ENCODE peak calls at places on chromosome 11, in four cellular contexts. I is upper lobe of right lung, G is neuronal stem cell, E is cardiac muscle cell. H is an unnamed sample.

GRCh38 chr11:67484847-67485311 is 2.1 kb downstream of the AIP start:
- DNase-seq in I (no peak), G (no peak), E (no peak), H (no peak)

GRCh38 chr11:1880746-1881441 is 10.8 kb downstream of the PRR33 start:
- DNase-seq in I (peak; percentile 58), G (no peak), E (no peak), H (no peak)

GRCh38 chr11:6631356-6631890 is 12.2 kb upstream of the TPP1 start:
- DNase-seq in I (no peak), G (no peak), E (no peak), H (no peak)

GRCh38 chr11:104623518-104623917 is 274.7 kb downstream of the CASP12 start:
- DNase-seq in I (no peak), G (no peak), E (peak; percentile 53), H (no peak)

GRCh38 chr11:130216591-130217132 is 57.1 kb downstream of the ST14 start:
- DNase-seq in I (peak; percentile 57), G (no peak), E (no peak), H (no peak)

GRCh38 chr11:66261578-66261977 is 6.9 kb upstream of the RAB1B start:
- DNase-seq in I (no peak), G (no peak), E (no peak), H (no peak)

GRCh38 chr11:86218125-86219081 is 26.1 kb upstream of the EED start:
- DNase-seq in I (peak; percentile 70), G (peak; percentile 59), E (peak; percentile 83), H (peak; percentile 60)

GRCh38 chr11:5753943-5754342 is at the start of gene OR52N4:
- DNase-seq in I (no peak), G (no peak), E (no peak), H (no peak)

GRCh38 chr11:12064136-12064953 is 46.0 kb upstream of the MICAL2 start:
- DNase-seq in I (no peak), G (no peak), E (no peak), H (no peak)

GRCh38 chr11:47980907-47981621 is 705 bp downstream of the PTPRJ start:
- DNase-seq in I (peak; percentile 82), G (peak; percentile 54), E (peak; percentile 54), H (no peak)

GRCh38 chr11:108177570-108177969 is 44.9 kb downstream of the NPAT start:
- DNase-seq in I (no peak), G (no peak), E (no peak), H (no peak)

GRCh38 chr11:17551347-17552040 is 4.4 kb downstream of the OTOG start:
- DNase-seq in I (no peak), G (no peak), E (no peak), H (no peak)

GRCh38 chr11:116840224-116840745 is 2.9 kb upstream of the APOA1 start:
- DNase-seq in I (no peak), G (no peak), E (peak; percentile 58), H (no peak)

GRCh38 chr11:57307666-57308270 is 17.0 kb downstream of the TNKS1BP1 start:
- DNase-seq in I (peak; percentile 37), G (no peak), E (no peak), H (no peak)
- H3K4me3 ChIP-seq in I (peak overlapping the region; percentile 5), G (no peak overlapping the region), E (no peak overlapping the region), H (no peak overlapping the region)

DNA sequence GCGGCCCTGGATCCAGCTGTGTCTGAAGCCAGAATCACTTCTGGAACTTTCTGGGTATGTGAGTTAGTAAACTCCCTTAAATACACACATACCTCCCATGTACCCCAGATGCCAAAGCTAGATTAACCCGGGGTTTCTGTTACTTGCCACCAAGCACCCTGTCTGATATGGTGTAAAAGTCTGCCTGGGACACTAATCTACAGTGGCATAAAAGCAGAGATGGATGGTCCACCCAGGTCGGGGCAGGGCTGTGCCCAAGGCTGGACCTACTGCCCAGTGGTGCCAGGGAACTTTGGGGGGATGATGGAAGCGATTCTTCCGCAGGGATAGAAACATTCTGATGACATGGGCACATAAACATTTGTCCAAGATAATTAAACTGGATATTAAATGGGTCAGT is 12.7 kb downstream of the MRGPRF start:
- DNase-seq in I (no peak), G (no peak), E (no peak), H (no peak)
- H3K27me3 ChIP-seq in I (no peaks in the 10 kb centered on the region), G (no peaks in the 10 kb centered on the region), E (no peaks in the 10 kb centered on the region), H (no peaks in the 10 kb centered on the region)

DNA sequence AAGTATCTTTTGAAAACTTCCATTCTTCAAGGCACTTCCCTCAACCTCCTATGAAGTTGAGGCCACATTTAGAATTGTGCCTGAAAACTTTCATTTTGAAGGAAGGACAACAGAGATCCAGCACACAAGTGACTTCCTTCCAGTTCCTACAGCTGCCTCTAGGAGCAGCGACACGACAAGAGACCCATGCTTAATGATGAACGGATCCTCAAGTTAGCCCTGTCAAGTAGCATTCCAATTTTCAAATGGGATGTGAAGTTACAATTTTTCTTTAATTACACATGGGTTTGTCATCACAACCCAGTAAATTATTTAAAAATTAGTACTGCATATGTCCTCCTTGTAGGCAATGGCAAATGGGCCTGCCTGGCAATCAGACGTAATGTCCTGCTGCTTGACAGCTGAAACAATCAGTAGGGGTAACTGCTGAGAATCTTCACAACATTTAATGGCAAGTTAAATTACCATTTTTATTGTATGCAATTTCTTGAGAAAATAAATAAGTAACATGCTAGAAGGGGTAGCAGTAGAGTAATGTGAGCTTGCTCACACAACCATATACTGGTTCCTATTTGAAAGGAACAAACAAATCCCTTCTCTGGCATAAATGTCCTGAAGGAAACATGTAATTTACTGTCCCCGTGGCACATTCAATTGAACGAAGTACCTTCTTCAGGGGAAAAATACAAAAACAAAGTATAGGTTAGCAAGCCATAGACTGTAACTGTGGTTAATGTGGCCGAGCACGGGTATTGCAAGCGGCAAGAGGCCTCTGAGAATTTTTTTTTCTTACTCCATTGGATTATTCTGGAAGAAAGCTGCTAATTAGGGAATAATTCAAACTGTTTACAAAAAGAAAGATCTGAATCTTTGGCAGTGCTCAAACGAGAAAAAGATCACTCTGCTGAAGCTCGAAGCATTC is 288.3 kb downstream of the CADM1 start:
- DNase-seq in I (no peak), G (no peak), E (no peak), H (no peak)
- H3K27ac ChIP-seq in I (no peak overlapping the region), G (no peak overlapping the region), E (no peak overlapping the region), H (peak overlapping the region; percentile 11)

GRCh38 chr11:77654770-77655434 is 17.3 kb upstream of the CLNS1A start:
- DNase-seq in I (no peak), G (no peak), E (no peak), H (no peak)

GRCh38 chr11:77647906-77648305 is 10.3 kb upstream of the CLNS1A start:
- DNase-seq in I (no peak), G (no peak), E (peak; percentile 36), H (no peak)

GRCh38 chr11:77644887-77645286 is 7.3 kb upstream of the CLNS1A start:
- DNase-seq in I (no peak), G (no peak), E (no peak), H (no peak)

GRCh38 chr11:77650165-77650564 is 12.6 kb upstream of the CLNS1A start:
- DNase-seq in I (no peak), G (no peak), E (no peak), H (no peak)
- H3K4me3 ChIP-seq in I (no peak overlapping the region), G (no peak overlapping the region), E (no peak overlapping the region), H (no peak overlapping the region)

GRCh38 chr11:33864479-33864878 is 27.4 kb downstream of the LMO2 start:
- DNase-seq in I (no peak), G (no peak), E (no peak), H (no peak)
- H3K27me3 ChIP-seq in I (peaks cover 6% of the 10 kb centered on the region), G (peaks cover 7% of the 10 kb centered on the region), E (peaks cover 39% of the 10 kb centered on the region), H (no peaks in the 10 kb centered on the region)

GRCh38 chr11:9385288-9385902 is 943 bp downstream of the IPO7 start:
- DNase-seq in I (no peak), G (no peak), E (no peak), H (peak; percentile 28)
- H3K27ac ChIP-seq in I (peak overlapping the region; percentile 94), G (peak overlapping the region; percentile 93), E (peak overlapping the region; percentile 91), H (peak overlapping the region; percentile 85)

GRCh38 chr11:114080219-114080618 is 20.7 kb downstream of the ZBTB16 start:
- DNase-seq in I (no peak), G (no peak), E (peak; percentile 68), H (no peak)

GRCh38 chr11:114082415-114082748 is 22.9 kb downstream of the ZBTB16 start:
- DNase-seq in I (no peak), G (no peak), E (peak; percentile 79), H (no peak)

GRCh38 chr11:114079406-114080072 is 20.0 kb downstream of the ZBTB16 start:
- DNase-seq in I (no peak), G (no peak), E (peak; percentile 76), H (no peak)

GRCh38 chr11:114081641-114082414 is 22.3 kb downstream of the ZBTB16 start:
- DNase-seq in I (no peak), G (no peak), E (peak; percentile 94), H (no peak)

DNA sequence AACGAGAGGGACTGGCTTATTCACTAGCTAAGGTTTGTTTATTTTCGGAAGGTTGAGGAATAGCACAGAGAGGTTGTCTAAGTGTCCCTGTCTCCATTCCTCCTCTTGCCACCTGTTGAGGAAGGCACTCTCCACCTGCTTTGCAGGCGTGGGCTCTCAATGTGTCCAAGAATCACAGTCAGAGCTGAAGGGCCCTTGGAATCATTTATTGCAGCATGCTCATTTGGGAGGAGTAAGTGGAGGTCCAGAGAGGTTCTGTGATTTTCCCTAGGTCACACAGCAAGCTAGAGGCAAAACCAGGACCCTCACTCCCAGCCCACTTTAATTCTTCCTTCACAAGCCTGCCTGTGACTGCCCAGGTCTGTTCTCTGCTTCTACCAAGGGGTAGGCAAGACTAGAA is 21.3 kb downstream of the ZBTB16 start:
- DNase-seq in I (no peak), G (no peak), E (no peak), H (peak; percentile 8)
- H3K4me3 ChIP-seq in I (no peak overlapping the region), G (no peak overlapping the region), E (no peak overlapping the region), H (no peak overlapping the region)